ENCODE peak calls at places on chromosome 2, in five cellular contexts. Q, W, N, C and T are unnamed samples.

GRCh38 chr2:189661957-189662321 is 680 bp downstream of the ASNSD1 start:
- DNase-seq in Q (no peak), W (no peak), N (no peak), C (no peak), T (no peak)

GRCh38 chr2:216918088-216918680 is 58.3 kb upstream of the TNP1 start:
- DNase-seq in Q (no peak), W (no peak), N (no peak), C (no peak), T (no peak)

GRCh38 chr2:157777425-157777824 is 98.7 kb downstream of the ACVR1 start:
- DNase-seq in Q (no peak), W (peak), N (peak), C (peak), T (peak)

GRCh38 chr2:131146749-131147148 is 41.6 kb downstream of the PLEKHB2 start:
- DNase-seq in Q (no peak), W (no peak), N (no peak), C (no peak), T (no peak)

GRCh38 chr2:112156152-112156986 is 18.2 kb downstream of the FBLN7 start:
- DNase-seq in Q (no peak), W (no peak), N (no peak), C (no peak), T (no peak)

GRCh38 chr2:119741001-119741400 is 18.7 kb upstream of the PTPN4 start:
- DNase-seq in Q (no peak), W (no peak), N (no peak), C (no peak), T (no peak)

GRCh38 chr2:46737577-46737976 is 178.0 kb downstream of the MCFD2 start:
- DNase-seq in Q (no peak), W (no peak), N (no peak), C (no peak), T (no peak)

GRCh38 chr2:219531639-219532377 is 11.8 kb downstream of the CHPF start:
- DNase-seq in Q (no peak), W (no peak), N (no peak), C (no peak), T (no peak)

GRCh38 chr2:189658281-189658680 is 3.0 kb upstream of the ASNSD1 start:
- DNase-seq in Q (no peak), W (no peak), N (no peak), C (no peak), T (no peak)

GRCh38 chr2:38599706-38600105 is 3.0 kb downstream of the HNRNPLL start:
- DNase-seq in Q (no peak), W (no peak), N (no peak), C (no peak), T (no peak)

GRCh38 chr2:184468826-184469225 is 129.5 kb upstream of the ZNF804A start:
- DNase-seq in Q (no peak), W (no peak), N (no peak), C (no peak), T (no peak)

GRCh38 chr2:154794328-154794870 is 95.9 kb downstream of the KCNJ3 start:
- DNase-seq in Q (no peak), W (no peak), N (no peak), C (no peak), T (no peak)

GRCh38 chr2:26034597-26035067 is 748 bp downstream of the RAB10 start:
- DNase-seq in Q (no peak), W (peak), N (no peak), C (no peak), T (no peak)

GRCh38 chr2:181273986-181274385 is 183.2 kb upstream of the ITGA4 start:
- DNase-seq in Q (no peak), W (no peak), N (no peak), C (no peak), T (no peak)

GRCh38 chr2:193584001-193584400 is 1389.3 kb upstream of the TMEFF2 start:
- DNase-seq in Q (no peak), W (no peak), N (no peak), C (peak), T (peak)

GRCh38 chr2:238136820-238137537 is 1.5 kb upstream of the KLHL30 start:
- DNase-seq in Q (no peak), W (no peak), N (no peak), C (no peak), T (no peak)

GRCh38 chr2:120680136-120680761 is 55.4 kb upstream of the GLI2 start:
- DNase-seq in Q (peak), W (peak), N (peak), C (peak), T (peak)

GRCh38 chr2:217705461-217705860 is 297.3 kb downstream of the TNS1 start:
- DNase-seq in Q (no peak), W (no peak), N (no peak), C (no peak), T (no peak)

GRCh38 chr2:58428553-58429284 is 187.6 kb upstream of the FANCL start:
- DNase-seq in Q (peak), W (peak), N (no peak), C (peak), T (peak)

GRCh38 chr2:579351-579886 is 97.8 kb downstream of the TMEM18 start:
- DNase-seq in Q (no peak), W (no peak), N (no peak), C (no peak), T (peak)

GRCh38 chr2:10712186-10712809 is 9.1 kb upstream of the ATP6V1C2 start:
- DNase-seq in Q (no peak), W (no peak), N (no peak), C (no peak), T (no peak)

GRCh38 chr2:207416936-207417718 is 112.6 kb upstream of the CREB1 start:
- DNase-seq in Q (no peak), W (no peak), N (no peak), C (no peak), T (no peak)

GRCh38 chr2:145484443-145485086 is 964.6 kb upstream of the ZEB2 start:
- DNase-seq in Q (no peak), W (no peak), N (no peak), C (no peak), T (no peak)

GRCh38 chr2:152445791-152446201 is 110.8 kb downstream of the FMNL2 start:
- DNase-seq in Q (no peak), W (no peak), N (no peak), C (no peak), T (no peak)

GRCh38 chr2:204544961-204545860 is at the start of gene PARD3B:
- DNase-seq in Q (peak), W (peak), N (no peak), C (peak), T (peak)

GRCh38 chr2:187654535-187654934 is 100.3 kb upstream of the TFPI start:
- DNase-seq in Q (no peak), W (no peak), N (no peak), C (no peak), T (no peak)

GRCh38 chr2:200354823-200355751 is 48.6 kb downstream of the SPATS2L start:
- DNase-seq in Q (no peak), W (no peak), N (no peak), C (no peak), T (no peak)